ENCODE peak calls at places on chromosome 17, in nine cellular contexts. C is IMR-90, T is Peyer's patch, K is A549, Y is tibial nerve, F is uterus, O is right lobe of liver, G is breast epithelium, M is thyroid gland. L is an unnamed sample.

GRCh38 chr17:28545787-28546415 is 6.5 kb downstream of the UNC119 start:
- DNase-seq in T (peak), K (no peak), M (no peak), O (no peak), F (no peak), C (no peak), Y (no peak), G (no peak), L (no peak)

GRCh38 chr17:65366102-65366844 is 195.2 kb downstream of the AXIN2 start:
- DNase-seq in M (no peak), O (no peak), T (no peak), F (no peak), G (no peak), K (no peak), Y (no peak), C (no peak), L (no peak)

GRCh38 chr17:40346061-40346767 is 18.3 kb downstream of the GJD3 start:
- DNase-seq in T (no peak), G (no peak), M (no peak), F (peak), Y (no peak), K (no peak), O (no peak), C (no peak), L (no peak)

GRCh38 chr17:40533896-40534295 is 31.4 kb downstream of the CCR7 start:
- DNase-seq in K (no peak), C (no peak), F (no peak), M (peak), G (no peak), Y (no peak), T (peak), O (no peak), L (no peak)

GRCh38 chr17:82965371-82965770 is 114.0 kb upstream of the METRNL start:
- DNase-seq in G (no peak), F (no peak), T (peak), M (no peak), O (no peak), C (no peak), K (no peak), Y (no peak), L (peak)

GRCh38 chr17:27386206-27387075 is 69.8 kb upstream of the KSR1 start:
- DNase-seq in G (no peak), M (no peak), K (no peak), T (no peak), F (no peak), C (no peak), O (no peak), Y (no peak), L (peak)

GRCh38 chr17:45146166-45146565 is 2.1 kb upstream of the HEXIM1 start:
- DNase-seq in F (no peak), O (peak), T (no peak), K (no peak), C (no peak), G (no peak), M (no peak), Y (no peak), L (no peak)

GRCh38 chr17:50675627-50676026 is 32.1 kb downstream of the ANKRD40 start:
- DNase-seq in C (no peak), K (no peak), M (no peak), T (peak), Y (no peak), G (no peak), O (peak), F (no peak), L (no peak)

GRCh38 chr17:46072998-46073397 is 73.9 kb downstream of the STH start:
- DNase-seq in Y (no peak), C (peak), G (no peak), T (no peak), O (no peak), K (peak), F (no peak), M (no peak), L (no peak)

GRCh38 chr17:14268264-14268663 is 31.6 kb upstream of the CDRT15 start:
- DNase-seq in Y (no peak), M (no peak), G (no peak), F (no peak), C (no peak), T (no peak), O (no peak), K (no peak), L (no peak)

GRCh38 chr17:75454193-75454592 is 2.2 kb upstream of the TMEM94 start:
- DNase-seq in K (no peak), F (no peak), C (no peak), O (no peak), G (no peak), Y (no peak), T (no peak), M (no peak), L (no peak)

GRCh38 chr17:83196973-83197880 is 117.8 kb downstream of the METRNL start:
- DNase-seq in K (no peak), O (peak), Y (peak), C (no peak), F (no peak), T (no peak), M (peak), G (peak), L (no peak)

GRCh38 chr17:42803074-42803883 is 4.6 kb downstream of the CNTD1 start:
- DNase-seq in C (peak), M (no peak), G (no peak), F (no peak), K (no peak), T (peak), O (no peak), Y (no peak), L (no peak)

GRCh38 chr17:3888343-3889171 is 4.3 kb downstream of the CAMKK1 start:
- DNase-seq in G (peak), T (peak), K (no peak), Y (peak), O (no peak), F (peak), C (peak), M (peak), L (no peak)

GRCh38 chr17:60594747-60595146 is 5.2 kb upstream of the PPM1D start:
- DNase-seq in C (no peak), M (no peak), T (no peak), F (no peak), O (no peak), Y (no peak), G (no peak), K (no peak), L (no peak)

GRCh38 chr17:58232707-58233156 is 5.7 kb upstream of the LPO start:
- DNase-seq in Y (no peak), T (no peak), G (no peak), K (no peak), O (peak), M (no peak), F (no peak), C (peak), L (no peak)

GRCh38 chr17:64441772-64442549 is 7.0 kb upstream of the MILR1 start:
- DNase-seq in Y (peak), K (no peak), F (no peak), C (peak), M (no peak), G (no peak), T (no peak), O (peak), L (no peak)

GRCh38 chr17:27565874-27566672 is 64.9 kb upstream of the LGALS9 start:
- DNase-seq in G (no peak), T (no peak), F (no peak), O (no peak), K (no peak), M (no peak), C (peak), Y (no peak), L (no peak)

GRCh38 chr17:81967244-81967532 is 6.2 kb upstream of the NOTUM start:
- DNase-seq in O (no peak), M (no peak), C (no peak), K (no peak), Y (no peak), T (no peak), G (no peak), F (no peak), L (no peak)

GRCh38 chr17:75738218-75738802 is 17.1 kb downstream of the ITGB4 start:
- DNase-seq in T (no peak), O (peak), F (no peak), C (peak), K (no peak), Y (no peak), M (no peak), G (no peak), L (no peak)

GRCh38 chr17:35804658-35805192 is 4.6 kb upstream of the TAF15 start:
- DNase-seq in M (peak), C (peak), T (no peak), K (peak), O (no peak), Y (peak), G (no peak), F (no peak), L (no peak)

GRCh38 chr17:66747561-66748275 is 87.2 kb upstream of the CACNG5 start:
- DNase-seq in C (peak), M (no peak), O (no peak), T (no peak), K (no peak), F (no peak), Y (no peak), G (no peak), L (no peak)

GRCh38 chr17:70084476-70084875 is 9.5 kb downstream of the KCNJ16 start:
- DNase-seq in T (no peak), O (no peak), C (peak), M (no peak), F (no peak), G (no peak), Y (no peak), K (no peak), L (no peak)

GRCh38 chr17:82503728-82504308 is 15.7 kb upstream of the FOXK2 start:
- DNase-seq in F (no peak), Y (no peak), T (no peak), M (no peak), O (no peak), C (no peak), K (no peak), G (no peak), L (no peak)

GRCh38 chr17:20072692-20072992 is 63.5 kb downstream of the SPECC1 start:
- DNase-seq in F (no peak), C (no peak), M (no peak), Y (no peak), K (no peak), G (no peak), O (no peak), T (no peak), L (no peak)
- TF ChIP-seq POLR2A in F (no peak), C (no peak), M (no peak), Y (no peak), K (no peak), G (no peak), O (no peak), T (no peak), L (no peak)

GRCh38 chr17:78141437-78142112 is 4.6 kb upstream of the C17orf99 start:
- DNase-seq in O (no peak), Y (no peak), F (no peak), M (no peak), C (no peak), T (no peak), K (no peak), G (no peak), L (no peak)
- TF ChIP-seq POLR2A in O (no peak), Y (no peak), F (no peak), M (no peak), C (no peak), T (no peak), K (no peak), G (no peak), L (no peak)

GRCh38 chr17:78883090-78883532 is 19.9 kb downstream of the CEP295NL start:
- DNase-seq in M (peak), T (peak), K (peak), G (peak), Y (peak), O (peak), C (peak), F (peak), L (no peak)

GRCh38 chr17:78884876-78885667 is 17.9 kb downstream of the CEP295NL start:
- DNase-seq in M (no peak), C (no peak), F (no peak), G (no peak), O (no peak), Y (no peak), K (no peak), T (no peak), L (no peak)

GRCh38 chr17:78884148-78884870 is 18.7 kb downstream of the CEP295NL start:
- DNase-seq in F (no peak), M (no peak), Y (no peak), O (no peak), C (no peak), G (no peak), K (no peak), T (no peak), L (no peak)

GRCh38 chr17:78883533-78884131 is 19.4 kb downstream of the CEP295NL start:
- DNase-seq in O (peak), K (peak), G (peak), M (peak), T (no peak), Y (peak), F (peak), C (peak), L (peak)

GRCh38 chr17:78882546-78883089 is 20.4 kb downstream of the CEP295NL start:
- DNase-seq in T (no peak), F (no peak), Y (no peak), M (no peak), K (no peak), O (peak), C (no peak), G (no peak), L (no peak)
- TF ChIP-seq POLR2A in T (no peak), F (no peak), Y (no peak), M (no peak), K (no peak), O (no peak), C (no peak), G (no peak), L (no peak)

GRCh38 chr17:48048321-48049140 is at the start of gene NFE2L1:
- DNase-seq in O (peak), G (peak), K (peak), Y (peak), M (peak), C (peak), T (peak), F (peak), L (peak)
- TF ChIP-seq POLR2A in O (peak), G (no peak), K (peak), Y (peak), M (peak), C (peak), T (peak), F (peak), L (peak)

GRCh38 chr17:72423286-72423589 is 302.4 kb downstream of the SOX9 start:
- DNase-seq in F (no peak), C (no peak), K (no peak), O (no peak), Y (no peak), M (no peak), G (no peak), T (no peak), L (no peak)
- TF ChIP-seq POLR2A in F (no peak), C (no peak), K (no peak), O (no peak), Y (no peak), M (no peak), G (no peak), T (no peak), L (no peak)

DNA sequence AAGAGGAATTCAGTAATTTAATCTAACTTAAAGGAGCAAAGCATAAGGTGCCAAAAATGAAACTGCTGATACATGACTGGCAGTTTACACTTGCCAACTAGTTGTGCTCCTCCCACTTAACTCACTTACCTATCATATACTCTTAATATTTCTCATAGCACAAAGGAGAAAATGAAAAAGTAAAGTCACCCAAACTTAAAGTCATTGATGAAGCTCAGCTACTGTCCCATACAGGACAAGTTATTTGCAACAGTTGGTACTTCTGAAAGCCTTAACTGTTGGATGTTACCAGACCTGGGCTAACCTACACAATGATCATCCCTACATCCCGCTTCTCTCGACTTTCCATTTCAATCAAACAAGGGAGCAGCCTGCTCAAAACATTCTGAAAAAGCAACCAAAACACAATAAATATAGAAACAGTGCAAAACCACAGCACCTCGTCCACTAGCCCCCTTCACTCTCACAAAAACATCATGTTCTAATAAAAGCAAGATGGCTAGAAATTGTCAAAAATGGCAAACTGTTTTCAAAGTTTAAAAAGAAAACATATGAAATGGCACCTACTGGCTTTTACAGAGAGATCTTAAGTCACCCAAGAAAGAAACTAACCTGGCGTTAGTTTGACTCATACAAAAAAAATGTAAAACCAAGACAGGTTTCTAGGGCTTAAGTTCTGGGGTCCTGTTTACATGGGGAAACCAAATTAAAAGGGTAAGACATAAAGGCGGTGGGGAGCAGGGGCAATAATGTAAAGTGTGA is 868 bp downstream of the MED13 start:
- DNase-seq in T (no peak), Y (no peak), F (no peak), C (peak), K (peak), O (no peak), M (no peak), G (no peak), L (no peak)
- TF ChIP-seq POLR2A in T (no peak), Y (no peak), F (no peak), C (no peak), K (no peak), O (no peak), M (no peak), G (no peak), L (no peak)

GRCh38 chr17:19270951-19271611 is 33.9 kb downstream of the EPN2 start:
- DNase-seq in K (no peak), C (no peak), G (no peak), O (no peak), T (no peak), F (no peak), M (no peak), Y (no peak), L (no peak)
- TF ChIP-seq POLR2A in K (no peak), C (no peak), G (no peak), O (no peak), T (no peak), F (no peak), M (no peak), Y (no peak), L (no peak)

DNA sequence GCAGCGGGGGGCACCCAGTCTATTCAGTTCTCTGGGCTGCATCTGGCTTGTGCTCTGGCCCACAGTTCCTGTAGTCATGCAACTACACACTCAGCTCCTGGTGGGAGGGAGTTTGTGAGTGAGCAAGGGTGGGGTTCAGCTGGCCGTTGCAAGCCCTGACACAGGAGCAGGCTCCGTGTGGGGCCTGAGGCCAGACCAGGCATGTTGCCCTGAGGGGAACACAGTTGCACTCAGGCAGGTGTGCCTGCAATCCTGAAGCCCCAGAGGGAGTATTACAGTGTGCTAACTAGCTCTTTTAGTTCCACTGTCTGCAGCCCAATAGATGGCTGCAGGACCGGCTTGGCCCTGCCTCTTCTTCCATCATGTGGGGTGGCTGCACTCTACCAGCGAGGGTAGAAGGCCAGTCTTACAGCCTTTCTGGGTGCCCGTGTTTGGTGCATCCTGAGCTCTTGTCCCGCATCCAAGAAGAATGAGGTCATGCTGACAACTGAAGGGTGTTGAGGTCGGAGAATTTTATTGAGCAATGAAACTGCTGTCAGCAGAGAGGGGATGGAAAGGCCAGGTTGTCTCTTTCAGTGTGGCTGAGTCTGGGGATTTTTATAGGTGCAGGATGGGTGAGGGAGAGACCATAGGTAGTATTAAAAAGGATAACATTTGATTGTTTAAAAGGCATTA is 49.9 kb upstream of the ELAC2 start:
- DNase-seq in T (no peak), O (no peak), K (no peak), F (no peak), G (no peak), M (no peak), Y (no peak), C (no peak), L (no peak)
- TF ChIP-seq POLR2A in T (no peak), O (no peak), K (no peak), F (no peak), G (no peak), M (no peak), Y (no peak), C (no peak), L (no peak)